ENCODE peak calls at places on chromosomes 16 and 17, in four cellular contexts. T, K, V and S are unnamed samples.
A peak's percentile ranks its signal among the peaks of the same experiment; 100 is the strongest.

GRCh38 chr17:33142703-33143299 is 150.3 kb downstream of the ASIC2 start:
- DNase-seq in T (no peak), K (no peak), V (peak; percentile 24), S (peak; percentile 31)

GRCh38 chr16:48831081-48831722 is 221.2 kb upstream of the N4BP1 start:
- DNase-seq in T (no peak), K (no peak), V (no peak), S (peak; percentile 6)

GRCh38 chr17:63823659-63824331 is 3.4 kb upstream of the PSMC5 start:
- DNase-seq in T (no peak), K (no peak), V (no peak), S (no peak)

GRCh38 chr17:27834571-27834970 is 34.2 kb upstream of the NOS2 start:
- DNase-seq in T (no peak), K (no peak), V (no peak), S (no peak)

GRCh38 chr16:19165101-19165500 is 2.9 kb upstream of the SYT17 start:
- DNase-seq in T (no peak), K (no peak), V (no peak), S (no peak)

GRCh38 chr16:86517652-86518258 is 7.4 kb downstream of the FOXF1 start:
- DNase-seq in T (no peak), K (no peak), V (peak; percentile 88), S (peak; percentile 47)

GRCh38 chr16:19524356-19524865 is 669 bp downstream of the CCP110 start:
- DNase-seq in T (no peak), K (no peak), V (no peak), S (no peak)

GRCh38 chr17:57445051-57445450 is 188.7 kb downstream of the MSI2 start:
- DNase-seq in T (no peak), K (no peak), V (no peak), S (no peak)

GRCh38 chr17:35345926-35346771 is 27.3 kb downstream of the SLFN11 start:
- DNase-seq in T (peak; percentile 63), K (no peak), V (peak; percentile 53), S (peak; percentile 36)

GRCh38 chr17:66855204-66855603 is 20.3 kb downstream of the CACNG5 start:
- DNase-seq in T (no peak), K (no peak), V (no peak), S (no peak)

GRCh38 chr16:27327586-27327915 is 13.8 kb downstream of the IL4R start:
- DNase-seq in T (no peak), K (no peak), V (no peak), S (no peak)
- H3K27ac ChIP-seq in T (peak overlapping the region; percentile 36), K (peak overlapping the region; percentile 87), V (peak overlapping the region; percentile 91), S (peak overlapping the region; percentile 87)

DNA sequence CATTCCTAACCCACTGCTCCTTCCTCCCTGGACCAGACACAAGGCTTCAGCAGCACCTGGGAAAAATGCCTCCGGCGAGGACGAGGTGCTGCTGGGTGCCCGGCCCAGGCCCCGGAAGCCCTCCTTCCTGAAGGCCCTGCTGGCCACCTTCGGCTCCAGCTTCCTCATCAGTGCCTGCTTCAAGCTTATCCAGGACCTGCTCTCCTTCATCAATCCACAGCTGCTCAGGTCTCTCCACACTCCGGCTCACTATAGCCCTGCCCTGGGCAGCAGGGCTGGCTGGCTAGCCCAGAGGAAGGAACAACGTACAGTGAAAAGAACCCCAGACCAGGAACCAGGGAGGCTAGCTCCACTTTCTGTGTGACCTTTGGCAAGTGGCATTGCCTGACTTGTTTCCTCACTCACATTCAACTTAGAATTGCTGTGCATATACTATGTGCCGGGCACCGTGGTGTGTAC is 26.2 kb downstream of the ABCC3 start:
- DNase-seq in T (no peak), K (no peak), V (no peak), S (no peak)
- H3K27ac ChIP-seq in T (no peak overlapping the region), K (no peak overlapping the region), V (peak overlapping the region; percentile 72), S (no peak overlapping the region)

GRCh38 chr16:68887107-68887506 is 43.8 kb downstream of the TANGO6 start:
- DNase-seq in T (no peak), K (no peak), V (no peak), S (no peak)

GRCh38 chr16:68884391-68884790 is 41.1 kb downstream of the TANGO6 start:
- DNase-seq in T (no peak), K (no peak), V (no peak), S (no peak)

GRCh38 chr16:68885321-68885720 is 42.0 kb downstream of the TANGO6 start:
- DNase-seq in T (no peak), K (no peak), V (no peak), S (no peak)

GRCh38 chr16:68884867-68885266 is 41.5 kb downstream of the TANGO6 start:
- DNase-seq in T (no peak), K (no peak), V (no peak), S (peak; percentile 83)

GRCh38 chr16:68883685-68884084 is 40.4 kb downstream of the TANGO6 start:
- DNase-seq in T (no peak), K (no peak), V (no peak), S (no peak)
- H3K27ac ChIP-seq in T (no peak overlapping the region), K (no peak overlapping the region), V (no peak overlapping the region), S (no peak overlapping the region)

GRCh38 chr17:16417896-16418683 is 2.7 kb downstream of the TRPV2 start:
- DNase-seq in T (no peak), K (no peak), V (peak; percentile 28), S (no peak)

GRCh38 chr17:16417399-16417798 is 2.0 kb downstream of the TRPV2 start:
- DNase-seq in T (no peak), K (no peak), V (no peak), S (no peak)

GRCh38 chr17:16419074-16419928 is 3.9 kb downstream of the TRPV2 start:
- DNase-seq in T (no peak), K (no peak), V (peak; percentile 94), S (peak; percentile 59)

GRCh38 chr17:16419929-16420271 is 4.5 kb downstream of the TRPV2 start:
- DNase-seq in T (no peak), K (no peak), V (peak; percentile 86), S (no peak)

GRCh38 chr17:16418684-16419066 is 3.3 kb downstream of the TRPV2 start:
- DNase-seq in T (no peak), K (no peak), V (no peak), S (no peak)
- H3K27ac ChIP-seq in T (no peak overlapping the region), K (no peak overlapping the region), V (peak overlapping the region; percentile 88), S (no peak overlapping the region)

DNA sequence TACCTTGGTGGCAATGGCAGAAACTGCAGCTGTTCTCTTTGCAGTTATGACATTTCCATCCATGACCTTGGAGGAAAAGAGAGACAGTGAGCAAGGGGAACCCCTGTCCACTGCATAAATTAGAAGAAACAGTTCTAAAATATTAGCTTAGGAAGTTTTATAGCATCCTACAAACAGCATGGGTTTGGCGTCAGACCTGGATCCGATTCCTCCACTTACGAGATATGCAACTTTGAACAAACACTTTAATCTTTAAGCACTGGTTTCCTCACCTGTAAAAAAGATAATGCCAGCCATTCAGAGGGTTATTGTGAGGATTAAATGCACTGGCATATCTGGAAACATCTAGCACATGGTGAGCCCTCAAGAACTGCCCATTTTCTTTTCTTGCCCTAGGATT is 2.6 kb downstream of the CRYM start:
- DNase-seq in T (no peak), K (no peak), V (no peak), S (no peak)
- H3K27ac ChIP-seq in T (no peak overlapping the region), K (no peak overlapping the region), V (no peak overlapping the region), S (no peak overlapping the region)

GRCh38 chr17:77459018-77459755 is 318.4 kb downstream of the SEC14L1 start:
- DNase-seq in T (no peak), K (no peak), V (no peak), S (no peak)
- H3K27ac ChIP-seq in T (no peak overlapping the region), K (no peak overlapping the region), V (no peak overlapping the region), S (no peak overlapping the region)

DNA sequence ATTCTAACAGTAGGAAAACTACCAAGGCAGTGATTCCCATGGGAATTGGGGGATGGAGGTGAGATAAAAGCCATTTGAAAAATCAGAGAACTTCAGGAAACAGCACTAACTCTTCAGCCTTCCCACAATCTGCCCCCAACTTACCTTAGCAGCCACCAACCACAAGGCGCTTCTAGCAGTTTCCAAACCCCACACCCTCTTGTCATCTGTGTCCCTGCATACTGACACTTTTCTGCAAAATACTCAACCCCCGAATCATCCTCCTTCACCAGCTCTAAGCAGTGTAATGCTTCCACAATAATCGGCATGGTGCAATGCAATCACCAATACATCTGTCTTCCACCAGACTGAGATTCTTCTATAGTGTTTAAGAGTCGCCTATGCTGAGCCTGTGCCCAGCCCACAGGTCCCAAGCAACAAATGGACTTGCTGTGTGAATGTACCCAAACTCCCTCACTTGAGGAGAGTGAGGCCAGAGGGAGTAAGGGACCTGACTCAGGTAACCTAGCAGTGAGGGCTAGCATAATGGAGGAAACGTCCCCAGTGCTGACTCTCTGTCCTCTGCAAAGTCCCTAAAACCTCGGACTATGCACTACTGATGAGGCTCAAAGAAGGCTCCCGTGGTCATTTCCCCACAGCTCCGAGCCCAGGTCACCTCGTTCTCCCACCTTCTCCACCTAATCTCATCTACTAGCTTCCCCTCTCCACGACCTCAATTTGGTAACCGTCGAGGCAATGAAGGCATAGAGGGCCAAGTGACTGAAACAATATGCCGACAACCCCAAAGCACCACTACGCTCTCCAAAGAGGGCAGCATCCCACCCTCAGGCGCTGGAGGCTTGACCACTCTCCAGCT is 902 bp downstream of the DYNC1LI2 start:
- DNase-seq in T (no peak), K (no peak), V (no peak), S (no peak)
- H3K27ac ChIP-seq in T (peak overlapping the region; percentile 91), K (peak overlapping the region; percentile 91), V (peak overlapping the region; percentile 99), S (peak overlapping the region; percentile 94)

GRCh38 chr17:78031435-78031834 is 72.9 kb downstream of the TNRC6C start:
- DNase-seq in T (no peak), K (no peak), V (no peak), S (no peak)
- H3K27ac ChIP-seq in T (no peak overlapping the region), K (no peak overlapping the region), V (peak overlapping the region; percentile 58), S (no peak overlapping the region)